ENCODE peak calls at places on chromosomes 7 and 10, in ten cellular contexts. One of them, this sample, is unnamed. For H3K9me2, the result is how much of the 10 kb centered on the place peaks cover.

GRCh38 chr7:28315565-28316420 is 96.5 kb upstream of the CREB5 start:
- DNase-seq in MM.1S: no peak
- DNase-seq in HCT116: no peak
- DNase-seq in GM23338: no peak
- DNase-seq in GM23248: peak
- DNase-seq in OCI-LY7: no peak
- DNase-seq in PC-3: no peak
- DNase-seq in SK-N-SH: peak
- DNase-seq in Karpas-422: no peak
- DNase-seq in PC-9: no peak
- DNase-seq in this sample: no peak

GRCh38 chr10:132163278-132163765 is 23.4 kb upstream of the DPYSL4 start:
- DNase-seq in MM.1S: no peak
- DNase-seq in HCT116: peak
- DNase-seq in GM23338: peak
- DNase-seq in GM23248: peak
- DNase-seq in OCI-LY7: peak
- DNase-seq in PC-3: peak
- DNase-seq in SK-N-SH: peak
- DNase-seq in Karpas-422: peak
- DNase-seq in PC-9: no peak
- DNase-seq in this sample: no peak

GRCh38 chr7:81624650-81625310 is 145.1 kb downstream of the HGF start:
- DNase-seq in MM.1S: no peak
- DNase-seq in HCT116: no peak
- DNase-seq in GM23338: no peak
- DNase-seq in GM23248: peak
- DNase-seq in OCI-LY7: no peak
- DNase-seq in PC-3: no peak
- DNase-seq in SK-N-SH: peak
- DNase-seq in Karpas-422: no peak
- DNase-seq in PC-9: no peak
- DNase-seq in this sample: peak

GRCh38 chr7:2923886-2924574 is 79.9 kb upstream of the GNA12 start:
- DNase-seq in MM.1S: no peak
- DNase-seq in HCT116: no peak
- DNase-seq in GM23338: no peak
- DNase-seq in GM23248: no peak
- DNase-seq in OCI-LY7: no peak
- DNase-seq in PC-3: peak
- DNase-seq in SK-N-SH: no peak
- DNase-seq in Karpas-422: no peak
- DNase-seq in PC-9: no peak
- DNase-seq in this sample: no peak

GRCh38 chr10:24251547-24251946 is 42.6 kb downstream of the KIAA1217 start:
- DNase-seq in MM.1S: no peak
- DNase-seq in HCT116: no peak
- DNase-seq in GM23338: peak
- DNase-seq in GM23248: no peak
- DNase-seq in OCI-LY7: no peak
- DNase-seq in PC-3: peak
- DNase-seq in SK-N-SH: no peak
- DNase-seq in Karpas-422: no peak
- DNase-seq in PC-9: peak
- DNase-seq in this sample: no peak

GRCh38 chr10:30687698-30688213 is 58.2 kb upstream of the LYZL2 start:
- DNase-seq in MM.1S: peak
- DNase-seq in HCT116: peak
- DNase-seq in GM23338: peak
- DNase-seq in GM23248: peak
- DNase-seq in OCI-LY7: peak
- DNase-seq in PC-3: peak
- DNase-seq in SK-N-SH: peak
- DNase-seq in Karpas-422: peak
- DNase-seq in PC-9: peak
- DNase-seq in this sample: peak

GRCh38 chr10:58608826-58609225 is 96.2 kb downstream of the BICC1 start:
- DNase-seq in MM.1S: no peak
- DNase-seq in HCT116: no peak
- DNase-seq in GM23338: no peak
- DNase-seq in GM23248: peak
- DNase-seq in OCI-LY7: no peak
- DNase-seq in PC-3: no peak
- DNase-seq in SK-N-SH: no peak
- DNase-seq in Karpas-422: no peak
- DNase-seq in PC-9: no peak
- DNase-seq in this sample: no peak

GRCh38 chr10:62075912-62076311 is 174.4 kb downstream of the ARID5B start:
- DNase-seq in MM.1S: no peak
- DNase-seq in HCT116: no peak
- DNase-seq in GM23338: no peak
- DNase-seq in GM23248: peak
- DNase-seq in OCI-LY7: no peak
- DNase-seq in PC-3: peak
- DNase-seq in SK-N-SH: no peak
- DNase-seq in Karpas-422: no peak
- DNase-seq in PC-9: no peak
- DNase-seq in this sample: no peak

GRCh38 chr7:128404826-128405344 is 4.9 kb downstream of the IMPDH1 start:
- DNase-seq in MM.1S: peak
- DNase-seq in HCT116: no peak
- DNase-seq in GM23338: no peak
- DNase-seq in GM23248: peak
- DNase-seq in OCI-LY7: peak
- DNase-seq in PC-3: peak
- DNase-seq in SK-N-SH: peak
- DNase-seq in Karpas-422: peak
- DNase-seq in PC-9: no peak
- DNase-seq in this sample: no peak

GRCh38 chr10:3095373-3096139 is 28.2 kb downstream of the PFKP start:
- DNase-seq in MM.1S: no peak
- DNase-seq in HCT116: peak
- DNase-seq in GM23338: no peak
- DNase-seq in GM23248: peak
- DNase-seq in OCI-LY7: no peak
- DNase-seq in PC-3: peak
- DNase-seq in SK-N-SH: no peak
- DNase-seq in Karpas-422: no peak
- DNase-seq in PC-9: peak
- DNase-seq in this sample: peak

GRCh38 chr7:38502289-38502688 is 128.9 kb downstream of the AMPH start:
- DNase-seq in MM.1S: no peak
- DNase-seq in HCT116: no peak
- DNase-seq in GM23338: peak
- DNase-seq in GM23248: no peak
- DNase-seq in OCI-LY7: no peak
- DNase-seq in PC-3: peak
- DNase-seq in SK-N-SH: no peak
- DNase-seq in Karpas-422: no peak
- DNase-seq in PC-9: no peak
- DNase-seq in this sample: peak

GRCh38 chr10:98388086-98388655 is 26.8 kb downstream of the PYROXD2 start:
- DNase-seq in MM.1S: no peak
- DNase-seq in HCT116: no peak
- DNase-seq in GM23338: peak
- DNase-seq in GM23248: no peak
- DNase-seq in OCI-LY7: no peak
- DNase-seq in PC-3: no peak
- DNase-seq in SK-N-SH: no peak
- DNase-seq in Karpas-422: no peak
- DNase-seq in PC-9: no peak
- DNase-seq in this sample: no peak

GRCh38 chr10:90712529-90712928 is 145.3 kb downstream of the HTR7 start:
- DNase-seq in MM.1S: no peak
- DNase-seq in HCT116: no peak
- DNase-seq in GM23338: peak
- DNase-seq in GM23248: no peak
- DNase-seq in OCI-LY7: no peak
- DNase-seq in PC-3: no peak
- DNase-seq in SK-N-SH: no peak
- DNase-seq in Karpas-422: no peak
- DNase-seq in PC-9: no peak
- DNase-seq in this sample: no peak

GRCh38 chr10:34139559-34139958 is 675.5 kb downstream of the PARD3 start:
- DNase-seq in MM.1S: no peak
- DNase-seq in HCT116: no peak
- DNase-seq in GM23338: no peak
- DNase-seq in GM23248: peak
- DNase-seq in OCI-LY7: no peak
- DNase-seq in PC-3: peak
- DNase-seq in SK-N-SH: no peak
- DNase-seq in Karpas-422: no peak
- DNase-seq in PC-9: no peak
- DNase-seq in this sample: no peak

GRCh38 chr7:2478387-2478760 is 2.2 kb upstream of the GRIFIN start:
- DNase-seq in MM.1S: no peak
- DNase-seq in HCT116: no peak
- DNase-seq in GM23338: no peak
- DNase-seq in GM23248: peak
- DNase-seq in OCI-LY7: no peak
- DNase-seq in PC-3: peak
- DNase-seq in SK-N-SH: no peak
- DNase-seq in Karpas-422: no peak
- DNase-seq in PC-9: peak
- DNase-seq in this sample: no peak

GRCh38 chr7:124701955-124702354 is 63.6 kb downstream of the GPR37 start:
- DNase-seq in MM.1S: no peak
- DNase-seq in HCT116: no peak
- DNase-seq in GM23338: no peak
- DNase-seq in GM23248: no peak
- DNase-seq in OCI-LY7: no peak
- DNase-seq in PC-3: peak
- DNase-seq in SK-N-SH: no peak
- DNase-seq in Karpas-422: no peak
- DNase-seq in PC-9: no peak
- DNase-seq in this sample: no peak

DNA sequence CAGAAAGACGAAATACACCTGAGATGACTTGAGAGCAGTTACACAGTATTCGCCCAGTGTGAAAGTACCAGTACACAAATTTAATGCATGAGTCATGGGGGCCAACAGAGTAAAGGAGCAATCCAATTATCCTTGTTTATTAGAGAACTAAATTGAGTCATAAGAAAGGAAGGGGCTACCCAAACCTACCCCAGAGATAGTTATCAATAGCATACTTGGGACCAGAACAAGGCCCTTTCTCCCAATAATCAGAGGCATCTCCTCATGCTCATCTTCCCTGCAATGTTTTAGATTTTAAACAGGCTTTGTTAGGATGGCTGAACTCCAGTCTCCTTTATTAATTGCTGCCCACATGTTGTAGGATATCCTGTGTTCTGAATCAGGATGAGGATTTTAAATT is 239.7 kb upstream of the LRGUK start:
- DNase-seq in MM.1S: no peak
- DNase-seq in HCT116: no peak
- DNase-seq in GM23338: no peak
- DNase-seq in GM23248: peak
- DNase-seq in OCI-LY7: no peak
- DNase-seq in PC-3: peak
- DNase-seq in SK-N-SH: peak
- DNase-seq in Karpas-422: no peak
- DNase-seq in PC-9: no peak
- DNase-seq in this sample: no peak
- H3K9me2 ChIP-seq in MM.1S: under half
- H3K9me2 ChIP-seq in HCT116: under half
- H3K9me2 ChIP-seq in GM23338: under half
- H3K9me2 ChIP-seq in GM23248: under half
- H3K9me2 ChIP-seq in OCI-LY7: under half
- H3K9me2 ChIP-seq in PC-3: under half
- H3K9me2 ChIP-seq in SK-N-SH: under half
- H3K9me2 ChIP-seq in Karpas-422: under half
- H3K9me2 ChIP-seq in PC-9: under half
- H3K9me2 ChIP-seq in this sample: under half

GRCh38 chr10:111998728-111999127 is 184.8 kb downstream of the GPAM start:
- DNase-seq in MM.1S: no peak
- DNase-seq in HCT116: no peak
- DNase-seq in GM23338: no peak
- DNase-seq in GM23248: no peak
- DNase-seq in OCI-LY7: no peak
- DNase-seq in PC-3: no peak
- DNase-seq in SK-N-SH: no peak
- DNase-seq in Karpas-422: no peak
- DNase-seq in PC-9: no peak
- DNase-seq in this sample: no peak
- H3K9me2 ChIP-seq in MM.1S: under half
- H3K9me2 ChIP-seq in HCT116: under half
- H3K9me2 ChIP-seq in GM23338: under half
- H3K9me2 ChIP-seq in GM23248: under half
- H3K9me2 ChIP-seq in OCI-LY7: under half
- H3K9me2 ChIP-seq in PC-3: under half
- H3K9me2 ChIP-seq in SK-N-SH: under half
- H3K9me2 ChIP-seq in Karpas-422: under half
- H3K9me2 ChIP-seq in PC-9: under half
- H3K9me2 ChIP-seq in this sample: under half

GRCh38 chr10:17470246-17470645 is 15.9 kb upstream of the ST8SIA6 start:
- DNase-seq in MM.1S: no peak
- DNase-seq in HCT116: no peak
- DNase-seq in GM23338: no peak
- DNase-seq in GM23248: no peak
- DNase-seq in OCI-LY7: no peak
- DNase-seq in PC-3: no peak
- DNase-seq in SK-N-SH: no peak
- DNase-seq in Karpas-422: no peak
- DNase-seq in PC-9: no peak
- DNase-seq in this sample: no peak
- H3K9me2 ChIP-seq in MM.1S: under half
- H3K9me2 ChIP-seq in HCT116: under half
- H3K9me2 ChIP-seq in GM23338: under half
- H3K9me2 ChIP-seq in GM23248: under half
- H3K9me2 ChIP-seq in OCI-LY7: under half
- H3K9me2 ChIP-seq in PC-3: under half
- H3K9me2 ChIP-seq in SK-N-SH: under half
- H3K9me2 ChIP-seq in Karpas-422: under half
- H3K9me2 ChIP-seq in PC-9: under half
- H3K9me2 ChIP-seq in this sample: under half

DNA sequence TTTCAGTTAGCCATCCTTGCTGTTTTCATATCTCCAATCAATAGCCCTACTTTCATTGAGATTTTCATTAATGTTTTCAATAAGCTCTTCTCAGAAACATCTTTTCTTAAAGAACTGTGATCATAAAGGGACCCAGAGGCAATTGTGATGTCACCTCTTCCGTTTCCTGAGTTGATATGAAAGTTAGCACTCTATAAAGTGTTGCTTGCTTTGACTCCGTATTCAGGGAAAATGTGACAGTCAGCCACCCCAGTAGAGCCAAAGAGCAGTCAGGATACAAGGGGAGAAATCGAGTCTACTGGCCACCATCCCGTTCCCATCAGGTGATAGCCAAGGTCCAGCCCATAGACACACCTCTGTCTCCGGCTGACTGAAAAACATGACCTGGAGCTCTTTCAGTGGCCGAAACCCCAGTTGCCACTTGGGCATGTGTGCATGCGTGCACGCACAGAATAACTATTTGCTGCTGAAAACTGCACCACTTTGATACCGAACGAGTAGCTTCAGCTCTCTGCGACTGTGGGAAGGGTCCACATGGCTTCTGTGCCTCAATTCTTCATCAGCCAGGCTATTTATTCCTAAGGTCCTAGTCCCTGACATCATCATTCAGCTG is 291.4 kb downstream of the USP6NL start:
- DNase-seq in MM.1S: no peak
- DNase-seq in HCT116: no peak
- DNase-seq in GM23338: no peak
- DNase-seq in GM23248: no peak
- DNase-seq in OCI-LY7: no peak
- DNase-seq in PC-3: no peak
- DNase-seq in SK-N-SH: no peak
- DNase-seq in Karpas-422: no peak
- DNase-seq in PC-9: no peak
- DNase-seq in this sample: no peak
- H3K9me2 ChIP-seq in MM.1S: under half
- H3K9me2 ChIP-seq in HCT116: under half
- H3K9me2 ChIP-seq in GM23338: under half
- H3K9me2 ChIP-seq in GM23248: under half
- H3K9me2 ChIP-seq in OCI-LY7: under half
- H3K9me2 ChIP-seq in PC-3: under half
- H3K9me2 ChIP-seq in SK-N-SH: under half
- H3K9me2 ChIP-seq in Karpas-422: under half
- H3K9me2 ChIP-seq in PC-9: under half
- H3K9me2 ChIP-seq in this sample: under half

This sample was measured in hepatocyte.